ENCODE peak calls at places on chromosomes 4 and X, in nine cellular contexts. T is aorta; F is PC-3; R is right lobe of liver; Y is SJSA1; L is effector memory CD4-positive, alpha-beta T cell; K is thoracic aorta; N is mesenchymal stem cell; S is transverse colon. H is an unnamed sample.

GRCh38 chrX:148354906-148355305 is 145.5 kb upstream of the AFF2 start:
- DNase-seq in R (no peak), K (no peak), L (no peak), Y (no peak), N (no peak), F (no peak), T (no peak), S (no peak), H (no peak)

GRCh38 chr4:6516281-6516680 is 43.9 kb upstream of the PPP2R2C start:
- DNase-seq in L (no peak), N (no peak), S (no peak), R (no peak), T (no peak), K (no peak), Y (no peak), F (no peak), H (no peak)

GRCh38 chrX:101736651-101737050 is 77.0 kb upstream of the ARMCX2 start:
- DNase-seq in F (no peak), L (no peak), K (no peak), R (no peak), S (no peak), Y (no peak), N (no peak), T (no peak), H (no peak)

GRCh38 chr4:26362745-26363439 is 42.1 kb downstream of the RBPJ start:
- DNase-seq in L (no peak), T (no peak), R (no peak), K (no peak), F (peak; percentile 4), Y (no peak), N (no peak), S (no peak), H (no peak)

GRCh38 chrX:4380710-4381109 is 667.3 kb upstream of the PRKX start:
- DNase-seq in K (no peak), Y (no peak), L (no peak), N (no peak), S (no peak), F (no peak), T (no peak), R (no peak), H (no peak)

GRCh38 chrX:140817943-140818342 is 108.4 kb downstream of the LINC00632 start:
- DNase-seq in R (no peak), S (no peak), N (peak; percentile 18), F (peak; percentile 70), L (no peak), K (no peak), T (no peak), Y (no peak), H (peak; percentile 19)

GRCh38 chr4:5469151-5469775 is 239.1 kb downstream of the EVC2 start:
- DNase-seq in S (no peak), R (peak; percentile 65), N (no peak), K (no peak), T (no peak), L (no peak), Y (no peak), F (no peak), H (no peak)

GRCh38 chr4:80495847-80496246 is 160.3 kb downstream of the CFAP299 start:
- DNase-seq in N (no peak), T (no peak), S (no peak), K (no peak), Y (no peak), R (no peak), L (no peak), F (no peak), H (peak; percentile 4)

GRCh38 chr4:149203256-149204001 is 612.2 kb downstream of the IQCM start:
- DNase-seq in R (peak; percentile 52), T (no peak), F (no peak), S (no peak), N (no peak), Y (no peak), K (no peak), L (no peak), H (no peak)

GRCh38 chr4:77167866-77168265 is 10.9 kb downstream of the CCNG2 start:
- DNase-seq in K (no peak), R (no peak), T (no peak), L (no peak), S (no peak), N (no peak), F (no peak), Y (no peak), H (no peak)

GRCh38 chr4:150514709-150515108 is 67.2 kb upstream of the MAB21L2 start:
- DNase-seq in T (no peak), L (no peak), Y (no peak), F (no peak), S (no peak), N (no peak), K (no peak), R (no peak), H (no peak)

GRCh38 chrX:102067966-102068723 is 57.3 kb upstream of the TCEAL2 start:
- DNase-seq in R (no peak), K (no peak), Y (no peak), N (peak; percentile 2), F (peak; percentile 48), T (no peak), L (no peak), S (no peak), H (peak; percentile 2)

GRCh38 chr4:187603093-187603395 is 392.5 kb upstream of the ZFP42 start:
- DNase-seq in K (no peak), R (no peak), S (no peak), Y (no peak), N (peak; percentile 89), L (no peak), F (no peak), T (no peak), H (no peak)

GRCh38 chr4:25815586-25815985 is 47.2 kb downstream of the SEL1L3 start:
- DNase-seq in L (no peak), Y (no peak), S (no peak), F (no peak), N (no peak), K (no peak), R (no peak), T (no peak), H (no peak)

GRCh38 chr4:74671074-74671698 is 123.1 kb downstream of the BTC start:
- DNase-seq in N (peak; percentile 74), S (peak; percentile 61), F (peak; percentile 90), R (no peak), K (no peak), Y (peak; percentile 51), L (peak; percentile 5), T (no peak), H (peak; percentile 33)

GRCh38 chrX:31497086-31497485 is 425.2 kb upstream of the FTHL17 start:
- DNase-seq in F (no peak), R (no peak), L (no peak), T (no peak), K (no peak), N (peak; percentile 29), Y (no peak), S (no peak), H (no peak)

GRCh38 chrX:26262121-26262523 is 46.2 kb downstream of the MAGEB5 start:
- DNase-seq in T (no peak), Y (no peak), F (peak; percentile 7), S (no peak), R (no peak), K (no peak), L (no peak), N (no peak), H (no peak)

GRCh38 chrX:10175317-10175871 is 18.6 kb downstream of the CLCN4 start:
- DNase-seq in Y (peak; percentile 57), T (no peak), L (no peak), K (no peak), S (no peak), F (no peak), N (peak; percentile 88), R (no peak), H (no peak)

GRCh38 chr4:68447201-68447600 is at the start of gene TMPRSS11E:
- DNase-seq in R (no peak), L (no peak), N (no peak), F (peak; percentile 92), S (no peak), T (no peak), K (no peak), Y (no peak), H (no peak)

DNA sequence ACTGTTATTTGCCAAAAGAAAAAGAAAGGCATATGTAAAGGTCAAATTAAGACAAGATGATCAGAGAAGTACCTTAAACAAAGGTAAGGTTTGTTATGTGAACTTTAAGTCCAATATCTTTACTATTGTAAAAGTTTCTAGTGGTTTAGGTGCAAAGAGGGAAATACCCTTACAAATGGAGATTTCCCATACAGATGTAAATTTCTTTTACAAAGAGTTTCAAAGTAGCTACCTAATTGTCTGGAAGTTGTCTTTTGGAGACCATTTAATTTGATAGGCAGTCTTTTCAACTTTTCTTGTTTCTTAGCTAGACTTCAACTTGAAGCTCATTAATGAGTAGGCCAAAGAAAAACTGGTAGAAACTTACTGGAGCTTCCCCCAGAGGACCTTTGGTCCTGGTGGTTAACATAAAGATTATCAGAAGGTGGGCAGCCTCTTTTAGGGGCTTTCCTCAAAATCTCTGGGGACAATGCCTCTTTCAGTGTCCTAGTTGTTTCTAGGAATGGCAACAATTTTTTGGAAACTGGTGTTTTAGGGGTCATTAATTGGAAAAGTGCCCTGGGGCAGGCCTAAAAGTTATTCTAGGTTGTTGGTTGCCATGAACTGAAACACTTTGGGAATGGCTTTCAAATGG is 297.3 kb downstream of the GUCY2F start:
- DNase-seq in T (no peak), L (no peak), S (no peak), K (no peak), Y (no peak), N (no peak), F (no peak), R (no peak), H (no peak)
- H3K4me3 ChIP-seq in T (no peak overlapping the region), L (no peak overlapping the region), S (no peak overlapping the region), K (no peak overlapping the region), Y (no peak overlapping the region), N (no peak overlapping the region), F (no peak overlapping the region), R (no peak overlapping the region), H (no peak overlapping the region)

GRCh38 chr4:786074-786741 is 39.7 kb downstream of the CPLX1 start:
- DNase-seq in T (peak; percentile 53), Y (no peak), L (no peak), N (no peak), F (no peak), K (no peak), S (no peak), R (no peak), H (peak; percentile 76)
- H3K27me3 ChIP-seq in T (no peaks in the 10 kb centered on the region), Y (no peaks in the 10 kb centered on the region), L (peaks cover 32% of the 10 kb centered on the region), N (peaks cover 45% of the 10 kb centered on the region), F (no peaks in the 10 kb centered on the region), K (peaks cover 21% of the 10 kb centered on the region), S (peaks cover 40% of the 10 kb centered on the region), R (no peaks in the 10 kb centered on the region), H (peaks cover 27% of the 10 kb centered on the region)

GRCh38 chr4:39302901-39303300 is 63.3 kb downstream of the RFC1 start:
- DNase-seq in L (no peak), T (no peak), F (no peak), K (no peak), S (no peak), N (no peak), R (no peak), Y (no peak), H (no peak)
- H3K36me3 ChIP-seq in L (peaks cover 60% of the 10 kb centered on the region), T (peaks cover 4% of the 10 kb centered on the region), F (peaks cover 23% of the 10 kb centered on the region), K (peaks cover 23% of the 10 kb centered on the region), S (peaks cover 20% of the 10 kb centered on the region), N (peaks cover 35% of the 10 kb centered on the region), R (peaks cover 49% of the 10 kb centered on the region), Y (peaks cover 27% of the 10 kb centered on the region), H (peaks cover 9% of the 10 kb centered on the region)

DNA sequence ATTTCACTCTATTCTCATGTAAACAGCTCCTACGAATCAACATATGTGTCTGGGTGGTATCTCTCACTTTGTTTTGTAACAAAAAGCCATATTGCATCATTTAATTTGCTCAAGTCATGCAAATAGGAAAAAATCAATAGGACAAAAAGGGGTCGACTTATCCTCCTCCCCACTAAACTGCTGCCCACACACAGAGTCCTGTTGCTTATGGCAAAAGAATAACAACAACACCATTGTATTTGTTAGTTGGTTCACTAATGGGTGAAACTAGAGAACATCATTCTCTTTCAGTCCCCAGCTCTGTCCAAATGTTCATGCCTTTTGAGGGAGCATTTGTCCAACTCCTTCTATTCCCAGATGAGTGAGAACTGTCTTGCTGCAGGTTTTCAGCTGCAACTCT is 2.1 kb downstream of the HHIP start:
- DNase-seq in T (no peak), R (no peak), L (no peak), N (no peak), F (no peak), Y (no peak), S (no peak), K (no peak), H (no peak)
- H3K4me3 ChIP-seq in T (no peak overlapping the region), R (no peak overlapping the region), L (no peak overlapping the region), N (no peak overlapping the region), F (no peak overlapping the region), Y (peak overlapping the region; percentile 53), S (no peak overlapping the region), K (no peak overlapping the region), H (no peak overlapping the region)

H was measured in H7.